ENCODE peak calls at places on chromosomes 3 and 15, in ten cellular contexts. G is SW480, W is tibial artery, S is posterior cingulate gyrus, F is amniotic stem cell, E is NCI-H510A treated with DMSO at 0.1 percent for 48 hours, Z is HCEC 1CT, J is glutamatergic neuron, O is GM12892, Y is psoas muscle. B is an unnamed sample.

GRCh38 chr3:43902415-43902814 is 211.7 kb downstream of the ABHD5 start:
- DNase-seq in Y (no peak), W (no peak), G (no peak), J (no peak), Z (no peak), S (no peak), O (no peak), F (no peak), E (no peak), B (no peak)

GRCh38 chr15:98763179-98763578 is 114.8 kb downstream of the IGF1R start:
- DNase-seq in W (no peak), S (no peak), E (no peak), F (no peak), O (no peak), Y (no peak), J (no peak), Z (no peak), G (no peak), B (no peak)

GRCh38 chr3:5238545-5238944 is 51.0 kb downstream of the EDEM1 start:
- DNase-seq in O (no peak), S (no peak), J (no peak), E (no peak), W (no peak), G (no peak), F (no peak), Z (no peak), Y (no peak), B (no peak)

GRCh38 chr3:45817788-45818523 is 21.6 kb upstream of the SLC6A20 start:
- DNase-seq in F (peak; percentile 34), Z (peak; percentile 98), O (no peak), E (peak; percentile 67), S (no peak), Y (peak; percentile 76), W (peak; percentile 70), J (no peak), G (peak; percentile 80), B (peak; percentile 78)

GRCh38 chr3:43859766-43860165 is 169.0 kb downstream of the ABHD5 start:
- DNase-seq in E (no peak), S (no peak), Z (no peak), W (no peak), O (no peak), F (no peak), G (no peak), J (no peak), Y (no peak), B (no peak)

GRCh38 chr3:13025090-13025489 is 48.1 kb downstream of the IQSEC1 start:
- DNase-seq in G (peak; percentile 74), W (peak; percentile 62), Y (peak; percentile 72), O (no peak), S (peak; percentile 13), F (peak; percentile 50), E (no peak), J (no peak), Z (peak; percentile 57), B (no peak)

GRCh38 chr15:45486317-45486716 is 36.2 kb downstream of the SLC30A4 start:
- DNase-seq in S (no peak), G (no peak), E (no peak), W (no peak), Z (no peak), J (no peak), O (no peak), Y (no peak), F (no peak), B (no peak)

GRCh38 chr15:71443538-71443937 is 328.3 kb downstream of the THSD4 start:
- DNase-seq in S (peak; percentile 29), Y (peak; percentile 68), Z (peak; percentile 44), E (peak; percentile 26), J (peak; percentile 81), G (peak; percentile 18), O (no peak), W (peak; percentile 53), F (peak; percentile 47), B (peak; percentile 69)

GRCh38 chr3:123632161-123632655 is 47.4 kb upstream of the HACD2 start:
- DNase-seq in F (peak; percentile 4), W (no peak), Z (peak; percentile 27), E (no peak), S (no peak), Y (no peak), G (no peak), O (no peak), J (no peak), B (peak; percentile 75)

GRCh38 chr3:53422954-53423708 is 71.3 kb upstream of the CACNA1D start:
- DNase-seq in J (no peak), E (no peak), O (no peak), S (no peak), G (no peak), F (no peak), Z (no peak), Y (no peak), W (no peak), B (no peak)

GRCh38 chr3:108305484-108306172 is 9.3 kb downstream of the HHLA2 start:
- DNase-seq in W (no peak), O (no peak), E (no peak), Z (no peak), G (no peak), Y (no peak), J (no peak), S (no peak), F (no peak), B (no peak)

GRCh38 chr15:83775738-83776137 is 121.8 kb downstream of the ADAMTSL3 start:
- DNase-seq in G (no peak), S (no peak), Y (no peak), W (no peak), F (no peak), J (no peak), Z (no peak), E (no peak), O (no peak), B (no peak)

GRCh38 chr3:78268716-78269668 is 1229.1 kb downstream of the ROBO2 start:
- DNase-seq in F (no peak), G (no peak), J (no peak), O (no peak), W (no peak), S (no peak), Y (no peak), E (no peak), Z (no peak), B (no peak)

GRCh38 chr3:133393204-133393603 is 6.7 kb upstream of the BFSP2 start:
- DNase-seq in F (no peak), W (no peak), Z (no peak), E (no peak), Y (no peak), G (no peak), O (no peak), S (no peak), J (no peak), B (no peak)

GRCh38 chr15:55799287-55800212 is 56.6 kb upstream of the PRTG start:
- DNase-seq in J (peak; percentile 82), Y (no peak), O (peak; percentile 15), G (no peak), F (no peak), E (peak; percentile 44), S (no peak), Z (peak; percentile 34), W (no peak), B (no peak)

GRCh38 chr3:72213296-72214064 is 428.5 kb upstream of the PROK2 start:
- DNase-seq in J (no peak), G (no peak), Z (no peak), E (no peak), W (no peak), S (no peak), Y (no peak), F (no peak), O (no peak), B (no peak)

GRCh38 chr3:190911382-190911781 is 48.9 kb upstream of the GMNC start:
- DNase-seq in J (no peak), Z (no peak), G (peak; percentile 26), W (no peak), S (no peak), F (no peak), O (no peak), E (peak; percentile 53), Y (no peak), B (no peak)

GRCh38 chr15:85419200-85419599 is 38.8 kb downstream of the AKAP13 start:
- DNase-seq in Y (no peak), S (no peak), O (no peak), W (no peak), F (no peak), G (no peak), J (no peak), E (no peak), Z (peak; percentile 87), B (no peak)

GRCh38 chr3:139225551-139225950 is 118.3 kb upstream of the MRPS22 start:
- DNase-seq in Y (no peak), S (no peak), O (no peak), F (no peak), Z (no peak), G (no peak), J (no peak), E (no peak), W (no peak), B (no peak)

GRCh38 chr15:79964232-79964820 is 6.7 kb downstream of the BCL2A1 start:
- DNase-seq in F (no peak), S (no peak), Z (no peak), J (no peak), Y (no peak), O (no peak), E (no peak), G (no peak), W (no peak), B (no peak)

GRCh38 chr15:29132786-29133185 is 136.8 kb downstream of the NSMCE3 start:
- DNase-seq in J (peak; percentile 27), S (peak; percentile 4), Y (no peak), G (no peak), E (no peak), F (no peak), O (no peak), Z (no peak), W (no peak), B (no peak)

GRCh38 chr15:47289667-47290066 is 427.6 kb upstream of the SEMA6D start:
- DNase-seq in G (no peak), J (peak; percentile 59), F (no peak), S (no peak), Y (no peak), W (no peak), O (no peak), Z (no peak), E (no peak), B (no peak)

GRCh38 chr3:193711165-193711485 is 118.1 kb downstream of the OPA1 start:
- DNase-seq in Z (no peak), O (no peak), J (no peak), Y (no peak), S (no peak), G (no peak), E (no peak), F (no peak), W (no peak), B (no peak)

GRCh38 chr3:46495901-46496456 is 1.8 kb upstream of the RTP3 start:
- DNase-seq in G (peak; percentile 65), Y (no peak), Z (peak; percentile 91), E (no peak), F (peak; percentile 56), W (no peak), J (no peak), S (no peak), O (no peak), B (no peak)

GRCh38 chr15:87561641-87562040 is 694.9 kb downstream of the NTRK3 start:
- DNase-seq in J (no peak), O (no peak), E (no peak), S (no peak), Z (no peak), G (no peak), F (no peak), W (no peak), Y (no peak), B (no peak)

GRCh38 chr15:70432924-70433500 is 330.3 kb downstream of the UACA start:
- DNase-seq in F (no peak), J (peak; percentile 66), E (no peak), Z (no peak), G (no peak), Y (no peak), S (no peak), O (no peak), W (no peak), B (no peak)

B was measured in uterus.